ENCODE peak calls at places on chromosomes 5 and 9, in five cellular contexts. One of them, this sample, is unnamed.

GRCh38 chr9:109206670-109207069 is 39.6 kb upstream of the FRRS1L start:
- DNase-seq in HTR-8/SVneo: no peak
- DNase-seq in heart right ventricle: no peak
- DNase-seq in naive thymus-derived CD8-positive, alpha-beta T cell: no peak
- DNase-seq in T-helper 17 cell: no peak
- DNase-seq in this sample: no peak

GRCh38 chr5:178227929-178228328 is 4.7 kb downstream of the PHYKPL start:
- DNase-seq in HTR-8/SVneo: no peak
- DNase-seq in T-helper 17 cell: no peak
- DNase-seq in naive thymus-derived CD8-positive, alpha-beta T cell: no peak
- DNase-seq in heart right ventricle: no peak
- DNase-seq in this sample: no peak

GRCh38 chr5:34053571-34054271 is 10.7 kb upstream of the C1QTNF3 start:
- DNase-seq in naive thymus-derived CD8-positive, alpha-beta T cell: no peak
- DNase-seq in T-helper 17 cell: no peak
- DNase-seq in heart right ventricle: no peak
- DNase-seq in HTR-8/SVneo: no peak
- DNase-seq in this sample: no peak

GRCh38 chr5:41087461-41087860 is 16.3 kb upstream of the MROH2B start:
- DNase-seq in heart right ventricle: no peak
- DNase-seq in HTR-8/SVneo: no peak
- DNase-seq in T-helper 17 cell: no peak
- DNase-seq in naive thymus-derived CD8-positive, alpha-beta T cell: no peak
- DNase-seq in this sample: no peak

GRCh38 chr9:115225459-115226116 is 107.6 kb upstream of the TNC start:
- DNase-seq in naive thymus-derived CD8-positive, alpha-beta T cell: no peak
- DNase-seq in T-helper 17 cell: no peak
- DNase-seq in heart right ventricle: no peak
- DNase-seq in HTR-8/SVneo: no peak
- DNase-seq in this sample: no peak

GRCh38 chr5:2626572-2626971 is 124.9 kb downstream of the IRX2 start:
- DNase-seq in T-helper 17 cell: no peak
- DNase-seq in heart right ventricle: no peak
- DNase-seq in HTR-8/SVneo: no peak
- DNase-seq in naive thymus-derived CD8-positive, alpha-beta T cell: no peak
- DNase-seq in this sample: no peak

GRCh38 chr5:15790446-15791005 is 290.5 kb downstream of the FBXL7 start:
- DNase-seq in HTR-8/SVneo: no peak
- DNase-seq in naive thymus-derived CD8-positive, alpha-beta T cell: no peak
- DNase-seq in heart right ventricle: no peak
- DNase-seq in T-helper 17 cell: no peak
- DNase-seq in this sample: peak; percentile 8

GRCh38 chr9:110578896-110579752 is at the start of gene SVEP1:
- DNase-seq in HTR-8/SVneo: peak; percentile 19
- DNase-seq in T-helper 17 cell: no peak
- DNase-seq in heart right ventricle: peak; percentile 46
- DNase-seq in naive thymus-derived CD8-positive, alpha-beta T cell: no peak
- DNase-seq in this sample: no peak

GRCh38 chr9:92954078-92954861 is 6.9 kb downstream of the FGD3 start:
- DNase-seq in naive thymus-derived CD8-positive, alpha-beta T cell: peak; percentile 92
- DNase-seq in HTR-8/SVneo: no peak
- DNase-seq in T-helper 17 cell: peak; percentile 65
- DNase-seq in heart right ventricle: peak; percentile 85
- DNase-seq in this sample: no peak

GRCh38 chr9:126298319-126298801 is 28.3 kb upstream of the MVB12B start:
- DNase-seq in HTR-8/SVneo: no peak
- DNase-seq in T-helper 17 cell: no peak
- DNase-seq in heart right ventricle: no peak
- DNase-seq in naive thymus-derived CD8-positive, alpha-beta T cell: no peak
- DNase-seq in this sample: no peak

GRCh38 chr5:137954131-137954879 is 65.0 kb downstream of the PKD2L2 start:
- DNase-seq in HTR-8/SVneo: peak; percentile 74
- DNase-seq in naive thymus-derived CD8-positive, alpha-beta T cell: no peak
- DNase-seq in heart right ventricle: peak; percentile 61
- DNase-seq in T-helper 17 cell: no peak
- DNase-seq in this sample: peak; percentile 13

GRCh38 chr5:146003852-146004251 is 67.5 kb downstream of the SH3RF2 start:
- DNase-seq in heart right ventricle: no peak
- DNase-seq in naive thymus-derived CD8-positive, alpha-beta T cell: no peak
- DNase-seq in T-helper 17 cell: no peak
- DNase-seq in HTR-8/SVneo: no peak
- DNase-seq in this sample: no peak

GRCh38 chr9:110146371-110146770 is 61.6 kb downstream of the C9orf152 start:
- DNase-seq in heart right ventricle: no peak
- DNase-seq in naive thymus-derived CD8-positive, alpha-beta T cell: no peak
- DNase-seq in T-helper 17 cell: no peak
- DNase-seq in HTR-8/SVneo: no peak
- DNase-seq in this sample: no peak

GRCh38 chr5:140214831-140215230 is 39.8 kb downstream of the CYSTM1 start:
- DNase-seq in heart right ventricle: no peak
- DNase-seq in naive thymus-derived CD8-positive, alpha-beta T cell: no peak
- DNase-seq in HTR-8/SVneo: peak; percentile 45
- DNase-seq in T-helper 17 cell: no peak
- DNase-seq in this sample: no peak

GRCh38 chr9:74760031-74760700 is 127.6 kb downstream of the TRPM6 start:
- DNase-seq in HTR-8/SVneo: no peak
- DNase-seq in heart right ventricle: no peak
- DNase-seq in T-helper 17 cell: no peak
- DNase-seq in naive thymus-derived CD8-positive, alpha-beta T cell: no peak
- DNase-seq in this sample: no peak

GRCh38 chr5:72255237-72255636 is 64.8 kb downstream of the MRPS27 start:
- DNase-seq in HTR-8/SVneo: no peak
- DNase-seq in heart right ventricle: no peak
- DNase-seq in T-helper 17 cell: no peak
- DNase-seq in naive thymus-derived CD8-positive, alpha-beta T cell: no peak
- DNase-seq in this sample: no peak

GRCh38 chr5:10499066-10499465 is 57.4 kb downstream of the ROPN1L start:
- DNase-seq in naive thymus-derived CD8-positive, alpha-beta T cell: no peak
- DNase-seq in heart right ventricle: no peak
- DNase-seq in T-helper 17 cell: no peak
- DNase-seq in HTR-8/SVneo: no peak
- DNase-seq in this sample: no peak

GRCh38 chr9:116549786-116550660 is 137.1 kb upstream of the TRIM32 start:
- DNase-seq in HTR-8/SVneo: no peak
- DNase-seq in heart right ventricle: no peak
- DNase-seq in naive thymus-derived CD8-positive, alpha-beta T cell: no peak
- DNase-seq in T-helper 17 cell: no peak
- DNase-seq in this sample: no peak

GRCh38 chr5:123949807-123950206 is 437.8 kb downstream of the CSNK1G3 start:
- DNase-seq in heart right ventricle: no peak
- DNase-seq in naive thymus-derived CD8-positive, alpha-beta T cell: no peak
- DNase-seq in T-helper 17 cell: no peak
- DNase-seq in HTR-8/SVneo: no peak
- DNase-seq in this sample: no peak

GRCh38 chr5:111013011-111013410 is 58.5 kb upstream of the TSLP start:
- DNase-seq in HTR-8/SVneo: no peak
- DNase-seq in T-helper 17 cell: no peak
- DNase-seq in naive thymus-derived CD8-positive, alpha-beta T cell: no peak
- DNase-seq in heart right ventricle: no peak
- DNase-seq in this sample: no peak

GRCh38 chr5:90519081-90519480 is 10.3 kb downstream of the LYSMD3 start:
- DNase-seq in heart right ventricle: no peak
- DNase-seq in T-helper 17 cell: no peak
- DNase-seq in naive thymus-derived CD8-positive, alpha-beta T cell: no peak
- DNase-seq in HTR-8/SVneo: no peak
- DNase-seq in this sample: no peak

GRCh38 chr5:120152472-120152871 is 311.6 kb upstream of the PRR16 start:
- DNase-seq in naive thymus-derived CD8-positive, alpha-beta T cell: no peak
- DNase-seq in T-helper 17 cell: no peak
- DNase-seq in heart right ventricle: no peak
- DNase-seq in HTR-8/SVneo: peak; percentile 17
- DNase-seq in this sample: peak; percentile 22

GRCh38 chr9:94861589-94862241 is 135.2 kb downstream of the AOPEP start:
- DNase-seq in T-helper 17 cell: no peak
- DNase-seq in HTR-8/SVneo: no peak
- DNase-seq in naive thymus-derived CD8-positive, alpha-beta T cell: no peak
- DNase-seq in heart right ventricle: no peak
- DNase-seq in this sample: no peak

This sample was measured in COLO829.